ENCODE peak calls at places on chromosomes 2 and 18, in six cellular contexts. M is activated naive CD4-positive, alpha-beta T cell treated with anti-CD3 and anti-CD28 coated beads for 36 hours; G is ELR; D is PC-9; P is fibroblast of mammary gland; Z is small intestine. S is an unnamed sample.

GRCh38 chr2:46364797-46365457 is 67.7 kb downstream of the EPAS1 start:
- DNase-seq in G (peak; percentile 82), M (peak; percentile 57), D (peak; percentile 49), Z (peak; percentile 65), P (peak; percentile 77), S (peak; percentile 85)

GRCh38 chr18:3594760-3595241 is 144.8 kb downstream of the TGIF1 start:
- DNase-seq in G (peak; percentile 57), Z (peak; percentile 56), M (peak; percentile 50), D (peak; percentile 49), P (no peak), S (peak; percentile 81)

GRCh38 chr2:43106767-43107527 is 119.5 kb downstream of the ZFP36L2 start:
- DNase-seq in M (no peak), Z (no peak), D (no peak), G (peak; percentile 58), P (no peak), S (peak; percentile 50)

GRCh38 chr18:10745971-10746370 is 220.1 kb downstream of the NAPG start:
- DNase-seq in G (no peak), D (no peak), Z (no peak), P (no peak), M (no peak), S (no peak)

GRCh38 chr2:10620481-10620880 is 69.3 kb downstream of the NOL10 start:
- DNase-seq in P (peak; percentile 88), Z (peak; percentile 40), M (no peak), G (peak; percentile 90), D (no peak), S (peak; percentile 34)

GRCh38 chr2:165953306-165953654 is 296 bp downstream of the TTC21B start:
- DNase-seq in D (peak; percentile 48), P (no peak), M (no peak), Z (no peak), G (no peak), S (no peak)

GRCh38 chr2:219408101-219409030 is 9.8 kb upstream of the DES start:
- DNase-seq in Z (no peak), G (no peak), M (no peak), D (no peak), P (no peak), S (no peak)

GRCh38 chr2:235026137-235026536 is 74.3 kb downstream of the SH3BP4 start:
- DNase-seq in G (peak; percentile 93), D (peak; percentile 97), M (no peak), Z (peak; percentile 76), P (peak; percentile 94), S (peak; percentile 90)